ENCODE peak calls at places on chromosome 4, in eight cellular contexts. S is upper lobe of right lung, J is fibroblast of lung, Y is HepG2, F is astrocyte, C is Panc1, G is cardiac muscle cell, K is left lung. W is an unnamed sample.
A peak's percentile ranks its signal among the peaks of the same experiment; 100 is the strongest.

GRCh38 chr4:5887361-5888221 is 5.3 kb downstream of the CRMP1 start:
- DNase-seq in C (no peak), J (peak; percentile 25), K (no peak), S (no peak), Y (no peak), F (no peak), G (no peak), W (no peak)

GRCh38 chr4:128483041-128483440 is 195.4 kb upstream of the PGRMC2 start:
- DNase-seq in G (no peak), S (no peak), J (no peak), Y (no peak), C (no peak), F (no peak), K (no peak), W (no peak)

GRCh38 chr4:112075129-112075753 is 70.0 kb upstream of the FAM241A start:
- DNase-seq in F (peak; percentile 32), G (peak; percentile 78), J (peak; percentile 58), S (no peak), Y (peak; percentile 57), C (peak; percentile 47), K (no peak), W (no peak)

GRCh38 chr4:167032876-167033275 is 201.4 kb downstream of the SPOCK3 start:
- DNase-seq in F (peak; percentile 16), S (no peak), K (no peak), Y (no peak), G (peak; percentile 14), C (peak; percentile 60), J (peak; percentile 21), W (no peak)

GRCh38 chr4:142567199-142567598 is 278.9 kb downstream of the INPP4B start:
- DNase-seq in S (no peak), J (peak; percentile 22), F (no peak), K (no peak), C (no peak), G (no peak), Y (no peak), W (no peak)

GRCh38 chr4:141158219-141158618 is 24.9 kb upstream of the RNF150 start:
- DNase-seq in J (peak; percentile 37), C (peak; percentile 4), G (peak; percentile 63), K (no peak), S (no peak), F (no peak), Y (peak; percentile 31), W (no peak)

GRCh38 chr4:141387299-141387698 is 166.6 kb downstream of the ZNF330 start:
- DNase-seq in C (no peak), Y (no peak), G (no peak), J (peak; percentile 59), K (no peak), S (no peak), F (peak; percentile 60), W (no peak)

GRCh38 chr4:7427326-7428260 is 7.1 kb downstream of the PSAPL1 start:
- DNase-seq in F (no peak), Y (no peak), S (peak; percentile 40), C (no peak), G (no peak), K (peak; percentile 22), J (no peak), W (no peak)

GRCh38 chr4:177159600-177159999 is 150.1 kb upstream of the NEIL3 start:
- DNase-seq in C (no peak), S (no peak), F (no peak), K (no peak), J (no peak), Y (no peak), G (no peak), W (no peak)

GRCh38 chr4:46956451-46956850 is 36.9 kb downstream of the GABRA4 start:
- DNase-seq in S (no peak), K (no peak), J (peak; percentile 13), C (no peak), F (no peak), Y (no peak), G (no peak), W (no peak)

GRCh38 chr4:1252928-1253492 is 4.1 kb upstream of the CTBP1 start:
- DNase-seq in S (no peak), C (no peak), G (no peak), Y (peak; percentile 54), K (no peak), F (no peak), J (no peak), W (no peak)

GRCh38 chr4:71235321-71236206 is 103.3 kb upstream of the SLC4A4 start:
- DNase-seq in K (no peak), F (no peak), J (no peak), S (no peak), C (no peak), Y (no peak), G (no peak), W (no peak)

GRCh38 chr4:90960840-90961239 is 833.6 kb downstream of the CCSER1 start:
- DNase-seq in S (no peak), K (no peak), J (no peak), F (no peak), G (no peak), Y (no peak), C (no peak), W (no peak)

GRCh38 chr4:5979981-5980380 is 38.2 kb downstream of the C4orf50 start:
- DNase-seq in C (no peak), F (no peak), J (peak; percentile 6), K (no peak), Y (no peak), G (no peak), S (peak; percentile 63), W (no peak)

GRCh38 chr4:182297659-182298058 is 54.5 kb downstream of the TENM3 start:
- DNase-seq in F (peak; percentile 78), K (no peak), C (no peak), J (peak; percentile 84), Y (no peak), S (no peak), G (peak; percentile 42), W (no peak)

GRCh38 chr4:149166886-149167285 is 648.8 kb downstream of the IQCM start:
- DNase-seq in Y (no peak), S (no peak), F (peak; percentile 45), G (no peak), C (no peak), K (no peak), J (peak; percentile 62), W (no peak)

GRCh38 chr4:187606581-187606980 is 389.0 kb upstream of the ZFP42 start:
- DNase-seq in G (peak; percentile 72), J (peak; percentile 44), Y (peak; percentile 50), K (no peak), S (no peak), C (peak; percentile 36), F (peak; percentile 13), W (no peak)

GRCh38 chr4:86247328-86247727 is 112.5 kb downstream of the MAPK10 start:
- DNase-seq in S (no peak), G (no peak), K (no peak), Y (no peak), F (no peak), C (no peak), J (peak; percentile 6), W (no peak)

GRCh38 chr4:59920414-59920813 is 1279.7 kb upstream of the ADGRL3 start:
- DNase-seq in K (no peak), G (no peak), J (no peak), Y (no peak), C (no peak), F (no peak), S (no peak), W (no peak)

GRCh38 chr4:64539234-64539849 is 130.1 kb upstream of the TECRL start:
- DNase-seq in Y (peak; percentile 55), G (peak; percentile 75), J (peak; percentile 51), S (no peak), C (peak; percentile 22), K (no peak), F (peak; percentile 31), W (no peak)

GRCh38 chr4:52824603-52825310 is 37.4 kb upstream of the RASL11B start:
- DNase-seq in S (no peak), J (peak; percentile 75), F (peak; percentile 68), C (no peak), K (peak; percentile 46), Y (peak; percentile 67), G (peak; percentile 88), W (peak; percentile 48)

DNA sequence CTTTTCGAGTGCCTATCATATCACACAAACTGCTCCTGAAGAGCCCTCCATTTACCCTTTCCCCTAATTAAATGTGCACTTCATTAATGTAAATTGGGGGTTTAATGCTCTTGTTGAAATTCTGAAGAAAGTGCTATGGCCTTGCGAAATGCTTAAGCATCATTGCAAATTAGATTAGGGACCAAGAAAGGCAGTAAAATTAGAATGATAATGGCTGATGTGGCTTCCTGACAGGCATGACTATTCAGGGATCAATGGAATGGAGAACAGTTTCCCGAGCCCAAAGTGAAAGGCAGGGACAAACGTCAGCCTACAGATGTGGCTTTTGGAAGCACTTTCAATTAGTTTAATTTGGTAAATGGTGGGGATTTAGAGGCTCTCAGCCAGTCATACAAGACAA is 120.1 kb downstream of the NKX6-1 start:
- DNase-seq in S (no peak), F (no peak), J (no peak), K (no peak), Y (no peak), G (no peak), C (no peak), W (no peak)
- H3K4me3 ChIP-seq in S (no peak overlapping the region), F (no peak overlapping the region), J (no peak overlapping the region), K (no peak overlapping the region), Y (no peak overlapping the region), G (no peak overlapping the region), C (no peak overlapping the region), W (no peak overlapping the region)

GRCh38 chr4:111013846-111014245 is 391.0 kb upstream of the PITX2 start:
- DNase-seq in F (no peak), G (no peak), Y (no peak), S (no peak), J (no peak), K (no peak), C (no peak), W (no peak)
- H3K4me1 ChIP-seq in F (no peaks in the 10 kb centered on the region), G (no peaks in the 10 kb centered on the region), Y (no peaks in the 10 kb centered on the region), S (no peaks in the 10 kb centered on the region), J (no peaks in the 10 kb centered on the region), K (no peaks in the 10 kb centered on the region), C (no peaks in the 10 kb centered on the region), W (no peaks in the 10 kb centered on the region)

GRCh38 chr4:73069338-73070071 is at the start of gene COX18:
- DNase-seq in F (peak; percentile 96), J (peak; percentile 98), S (peak; percentile 99), G (peak; percentile 99), K (peak; percentile 98), C (peak; percentile 93), Y (peak; percentile 95), W (peak; percentile 99)
- TF ChIP-seq CTCF in F (no peak), J (no peak), S (no peak), G (no peak), K (no peak), C (no peak), Y (peak; percentile 29), W (no peak)

DNA sequence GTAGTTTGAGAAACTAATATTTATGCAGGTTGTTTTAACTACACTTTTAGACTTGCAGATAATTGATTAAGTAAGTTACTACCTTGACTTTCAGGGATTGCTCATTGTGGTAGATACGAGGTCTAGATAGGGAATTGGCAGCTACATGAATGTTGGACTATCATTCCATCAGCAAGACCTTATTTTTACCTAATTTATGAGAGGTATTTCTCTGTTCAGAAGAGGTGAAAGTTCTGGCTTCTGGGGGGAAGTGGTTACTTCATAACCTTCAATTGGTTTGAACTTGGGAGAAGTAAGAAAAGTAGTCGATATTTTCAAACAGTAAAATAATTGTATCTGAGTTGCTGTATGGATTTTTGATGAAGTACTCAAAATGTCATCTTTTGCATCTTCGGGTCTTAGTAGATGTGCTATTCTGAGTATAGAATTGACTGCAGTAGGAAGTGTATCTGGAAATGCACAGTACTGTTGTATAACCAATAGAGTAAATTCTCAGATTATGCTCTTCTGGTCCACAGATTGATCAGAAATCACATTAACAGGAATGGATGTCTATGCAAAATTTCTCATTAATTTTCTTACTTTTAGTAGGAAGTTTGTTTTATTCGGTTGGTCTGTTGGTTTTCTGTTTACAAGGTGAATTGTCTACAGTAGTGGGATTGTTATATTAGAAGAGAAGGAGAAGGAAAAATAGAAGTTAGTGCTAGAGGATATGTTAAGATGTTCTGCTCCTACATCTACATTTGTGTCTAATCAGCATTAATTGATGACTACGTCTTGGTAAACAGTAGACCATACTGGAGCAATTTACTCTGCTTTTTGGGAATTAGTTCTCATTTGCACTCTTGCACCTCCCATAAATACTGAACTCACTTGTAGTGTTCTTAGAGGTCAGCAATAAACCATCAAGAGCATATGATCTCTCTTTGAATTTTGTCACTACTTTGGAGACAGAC is 3.0 kb downstream of the NFKB1 start:
- DNase-seq in Y (no peak), S (no peak), J (no peak), G (no peak), C (no peak), F (no peak), K (no peak), W (no peak)
- H3K4me3 ChIP-seq in Y (peak overlapping the region; percentile 94), S (peak overlapping the region; percentile 92), J (peak overlapping the region; percentile 96), G (peak overlapping the region; percentile 58), C (peak overlapping the region; percentile 79), F (peak overlapping the region; percentile 96), K (no peak overlapping the region), W (peak overlapping the region; percentile 92)

W was measured in lower lobe of right lung.